ENCODE peak calls at places on chromosomes 7 and 10, in five cellular contexts. K is MM.1S, V is A549, I is hepatocyte, O is spleen. W is an unnamed sample.

GRCh38 chr10:31774291-31774900 is 154.2 kb downstream of the ARHGAP12 start:
- DNase-seq in K (no peak), V (no peak), I (peak; percentile 30), O (no peak), W (no peak)

GRCh38 chr7:75639893-75640600 is 98.7 kb downstream of the HIP1 start:
- DNase-seq in K (no peak), V (no peak), I (no peak), O (no peak), W (no peak)

GRCh38 chr7:66043681-66044497 is 31.7 kb upstream of the ASL start:
- DNase-seq in K (no peak), V (no peak), I (peak; percentile 69), O (peak; percentile 87), W (no peak)

GRCh38 chr7:75878312-75878768 is 494 bp upstream of the RHBDD2 start:
- DNase-seq in K (no peak), V (no peak), I (no peak), O (no peak), W (no peak)

GRCh38 chr10:121597504-121598241 is 571 bp downstream of the FGFR2 start:
- DNase-seq in K (no peak), V (no peak), I (peak; percentile 39), O (no peak), W (no peak)

GRCh38 chr7:23863209-23863798 is 153.3 kb downstream of the STK31 start:
- DNase-seq in K (peak; percentile 46), V (peak; percentile 55), I (peak; percentile 56), O (no peak), W (no peak)

GRCh38 chr10:34047389-34047788 is 712.9 kb upstream of the NRP1 start:
- DNase-seq in K (no peak), V (no peak), I (no peak), O (no peak), W (no peak)

GRCh38 chr10:75062900-75063299 is 48.6 kb upstream of the SAMD8 start:
- DNase-seq in K (no peak), V (no peak), I (no peak), O (peak; percentile 3), W (no peak)

GRCh38 chr7:134710854-134711624 is 64.4 kb downstream of the BPGM start:
- DNase-seq in K (no peak), V (no peak), I (peak; percentile 34), O (no peak), W (no peak)

GRCh38 chr10:110313674-110314073 is 9.0 kb upstream of the SMNDC1 start:
- DNase-seq in K (no peak), V (no peak), I (no peak), O (no peak), W (no peak)

GRCh38 chr10:114551310-114551972 is 106.6 kb downstream of the ABLIM1 start:
- DNase-seq in K (no peak), V (no peak), I (peak; percentile 62), O (no peak), W (peak; percentile 52)

GRCh38 chr7:140390466-140391190 is 7.7 kb downstream of the SLC37A3 start:
- DNase-seq in K (peak; percentile 51), V (no peak), I (no peak), O (peak; percentile 72), W (no peak)

GRCh38 chr10:77016278-77016815 is 621.3 kb downstream of the KCNMA1 start:
- DNase-seq in K (no peak), V (no peak), I (no peak), O (no peak), W (no peak)

GRCh38 chr7:82017334-82017943 is 247.6 kb upstream of the HGF start:
- DNase-seq in K (peak; percentile 18), V (peak; percentile 47), I (peak; percentile 21), O (no peak), W (no peak)

GRCh38 chr7:99623091-99623693 is 6.4 kb downstream of the ZSCAN25 start:
- DNase-seq in K (no peak), V (no peak), I (no peak), O (no peak), W (no peak)

GRCh38 chr10:3889961-3890522 is 105.0 kb upstream of the KLF6 start:
- DNase-seq in K (no peak), V (peak; percentile 81), I (peak; percentile 44), O (no peak), W (no peak)

GRCh38 chr10:31822150-31822549 is 106.5 kb downstream of the ARHGAP12 start:
- DNase-seq in K (no peak), V (no peak), I (no peak), O (no peak), W (no peak)

GRCh38 chr7:136637826-136638225 is 230.6 kb upstream of the CHRM2 start:
- DNase-seq in K (no peak), V (no peak), I (no peak), O (no peak), W (no peak)

GRCh38 chr10:69843923-69844322 is 42.2 kb downstream of the COL13A1 start:
- DNase-seq in K (no peak), V (no peak), I (no peak), O (no peak), W (no peak)
- H3K4me1 ChIP-seq in K (no peaks in the 10 kb centered on the region), V (peaks cover 6% of the 10 kb centered on the region), I (peaks cover 43% of the 10 kb centered on the region), O (peaks cover 32% of the 10 kb centered on the region), W (no peaks in the 10 kb centered on the region)

DNA sequence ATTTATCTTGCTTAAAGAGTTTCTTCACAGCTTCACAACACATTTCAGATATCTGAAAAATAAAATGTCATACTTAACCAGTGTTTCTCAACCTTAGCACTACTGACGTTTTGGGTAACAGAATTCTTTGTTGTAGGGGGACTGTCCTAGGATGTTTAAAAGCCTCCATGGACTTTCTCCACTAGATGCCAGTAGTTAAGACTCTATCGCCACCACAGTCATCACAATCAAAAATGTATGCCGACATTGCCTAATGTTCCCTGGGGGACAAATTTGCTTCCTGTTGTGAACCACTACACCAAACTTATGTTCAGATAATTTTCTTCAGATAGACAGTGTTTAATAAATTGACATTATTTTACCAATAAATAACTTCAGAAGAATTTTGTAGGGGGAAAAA is 13.4 kb downstream of the NOC3L start:
- DNase-seq in K (no peak), V (peak; percentile 32), I (no peak), O (no peak), W (no peak)
- TF ChIP-seq CTCF in K (no peak), V (peak; percentile 11), I (no peak), O (no peak), W (no peak)

DNA sequence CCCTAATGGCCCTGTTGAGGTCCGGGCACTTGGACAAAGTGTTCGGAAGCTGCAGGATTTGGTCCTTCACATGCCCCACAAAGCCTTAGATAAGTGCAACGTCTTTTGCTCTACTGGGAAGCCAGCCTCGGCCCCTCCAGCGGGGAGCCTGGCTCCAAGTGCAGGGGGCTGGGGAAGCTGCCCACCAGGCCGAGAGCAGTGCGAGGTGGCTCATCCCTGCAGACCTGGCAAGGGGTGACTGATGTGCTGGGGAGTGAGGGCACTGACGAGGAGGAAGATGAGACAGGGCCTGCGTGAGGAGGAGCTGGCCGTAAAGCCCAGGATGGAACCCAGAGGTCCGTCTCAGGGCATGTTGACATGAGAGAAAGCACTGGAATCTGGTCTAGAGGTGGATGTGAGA is 135.8 kb upstream of the NPS start:
- DNase-seq in K (no peak), V (no peak), I (no peak), O (no peak), W (no peak)
- H3K4me1 ChIP-seq in K (no peaks in the 10 kb centered on the region), V (no peaks in the 10 kb centered on the region), I (peaks cover 3% of the 10 kb centered on the region), O (no peaks in the 10 kb centered on the region), W (peaks cover 2% of the 10 kb centered on the region)

DNA sequence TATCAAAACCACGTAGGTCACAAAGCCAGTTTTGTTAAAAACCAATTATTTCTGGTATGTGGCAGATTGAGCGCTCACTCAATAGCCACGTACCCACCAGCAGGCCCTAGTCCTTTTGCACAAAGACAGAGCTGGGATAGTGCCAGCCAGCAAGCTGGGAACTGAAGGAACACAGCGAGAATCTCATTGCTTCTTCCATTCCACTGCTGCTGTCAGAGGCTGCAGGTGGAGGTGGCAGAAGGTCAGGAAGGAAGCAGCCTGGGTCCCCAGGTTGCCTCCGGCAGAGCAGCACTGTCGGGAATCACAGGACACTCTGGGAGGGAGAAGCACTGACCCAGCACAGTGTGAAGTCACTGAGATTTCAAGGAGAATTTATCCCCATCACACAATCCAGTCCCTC is 385.4 kb upstream of the PFKP start:
- DNase-seq in K (no peak), V (no peak), I (no peak), O (no peak), W (no peak)
- TF ChIP-seq CTCF in K (no peak), V (no peak), I (no peak), O (no peak), W (no peak)

DNA sequence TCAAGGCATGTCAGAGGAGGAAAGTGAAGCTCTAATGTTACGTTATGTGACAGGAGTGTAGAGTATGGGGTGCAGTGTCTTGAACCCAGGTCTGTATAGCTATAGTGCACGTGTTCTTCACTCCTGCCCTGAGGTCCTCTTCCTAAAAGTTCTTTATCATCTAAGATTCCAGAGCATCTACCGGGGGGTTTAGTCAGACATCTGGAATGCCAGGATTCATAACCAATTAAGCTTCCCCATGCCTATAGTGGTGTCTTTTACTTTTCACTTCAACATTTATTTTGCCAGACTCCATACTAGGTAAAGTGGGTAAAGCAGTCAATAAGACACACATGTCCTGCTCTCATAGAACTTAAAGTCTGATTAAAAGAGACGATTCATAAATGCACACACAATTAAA is 22.4 kb downstream of the PPP1R3C start:
- DNase-seq in K (no peak), V (no peak), I (no peak), O (no peak), W (no peak)
- H3K4me1 ChIP-seq in K (no peaks in the 10 kb centered on the region), V (peaks cover 56% of the 10 kb centered on the region), I (peaks cover 34% of the 10 kb centered on the region), O (no peaks in the 10 kb centered on the region), W (peaks cover 10% of the 10 kb centered on the region)

GRCh38 chr7:116598278-116598677 is 73.4 kb downstream of the CAV1 start:
- DNase-seq in K (peak; percentile 32), V (peak; percentile 30), I (no peak), O (no peak), W (no peak)
- TF ChIP-seq CTCF in K (peak; percentile 72), V (peak; percentile 42), I (peak; percentile 10), O (no peak), W (no peak)

GRCh38 chr10:124602121-124602561 is 140.5 kb downstream of the LHPP start:
- DNase-seq in K (no peak), V (no peak), I (no peak), O (peak; percentile 77), W (no peak)
- H3K4me1 ChIP-seq in K (no peaks in the 10 kb centered on the region), V (peaks cover 2% of the 10 kb centered on the region), I (no peaks in the 10 kb centered on the region), O (peaks cover 72% of the 10 kb centered on the region), W (peaks cover 37% of the 10 kb centered on the region)

GRCh38 chr10:79142522-79143309 is 74.0 kb downstream of the ZMIZ1 start:
- DNase-seq in K (no peak), V (no peak), I (no peak), O (peak; percentile 72), W (no peak)
- TF ChIP-seq CTCF in K (no peak), V (peak; percentile 19), I (no peak), O (no peak), W (no peak)

GRCh38 chr10:78044179-78044578 is 10.5 kb downstream of the RPS24 start:
- DNase-seq in K (peak; percentile 28), V (no peak), I (no peak), O (no peak), W (no peak)

GRCh38 chr10:78045856-78046255 is 12.2 kb downstream of the RPS24 start:
- DNase-seq in K (no peak), V (no peak), I (no peak), O (no peak), W (no peak)

GRCh38 chr10:78045237-78045636 is 11.6 kb downstream of the RPS24 start:
- DNase-seq in K (peak; percentile 79), V (no peak), I (no peak), O (no peak), W (no peak)

GRCh38 chr10:78042752-78043104 is 9.1 kb downstream of the RPS24 start:
- DNase-seq in K (no peak), V (no peak), I (no peak), O (no peak), W (no peak)

GRCh38 chr10:78044699-78045098 is 11.0 kb downstream of the RPS24 start:
- DNase-seq in K (no peak), V (no peak), I (no peak), O (no peak), W (no peak)
- H3K4me1 ChIP-seq in K (peaks cover 28% of the 10 kb centered on the region), V (peaks cover 8% of the 10 kb centered on the region), I (peaks cover 19% of the 10 kb centered on the region), O (peaks cover 32% of the 10 kb centered on the region), W (no peaks in the 10 kb centered on the region)

GRCh38 chr10:123380491-123381085 is 226.4 kb downstream of the BUB3 start:
- DNase-seq in K (no peak), V (peak; percentile 35), I (peak; percentile 24), O (no peak), W (no peak)
- TF ChIP-seq CTCF in K (no peak), V (peak; percentile 52), I (peak; percentile 58), O (no peak), W (no peak)

W was measured in tibial nerve.